ENCODE peak calls at places on chromosomes 12 and 14, in five cellular contexts. Z, G, R, T and X are unnamed samples.

GRCh38 chr12:49748306-49748705 is 6.9 kb downstream of the TMBIM6 start:
- DNase-seq in T (no peak), R (no peak), G (no peak), Z (no peak), X (no peak)

GRCh38 chr12:57233357-57234232 is 4.1 kb downstream of the SHMT2 start:
- DNase-seq in Z (no peak), T (no peak), G (no peak), R (no peak), X (no peak)

GRCh38 chr14:36300337-36300736 is 20.1 kb downstream of the MBIP start:
- DNase-seq in Z (no peak), T (peak; percentile 20), R (no peak), G (no peak), X (no peak)

GRCh38 chr12:121839993-121840761 is 18.5 kb downstream of the HPD start:
- DNase-seq in T (no peak), G (no peak), Z (no peak), R (no peak), X (no peak)

GRCh38 chr12:122981036-122981471 is 573 bp downstream of the ARL6IP4 start:
- DNase-seq in R (no peak), G (no peak), Z (no peak), T (no peak), X (no peak)

GRCh38 chr12:120361506-120362208 is 7.3 kb downstream of the MSI1 start:
- DNase-seq in T (peak; percentile 63), G (peak; percentile 80), Z (peak; percentile 45), R (no peak), X (peak; percentile 89)

GRCh38 chr14:68518910-68519686 is 273.8 kb downstream of the ZFP36L1 start:
- DNase-seq in R (no peak), Z (no peak), T (peak; percentile 53), G (no peak), X (no peak)

GRCh38 chr12:3988519-3989217 is 115.5 kb upstream of the PARP11 start:
- DNase-seq in G (no peak), R (no peak), Z (peak; percentile 47), T (no peak), X (no peak)

GRCh38 chr14:26478967-26479366 is 118.9 kb downstream of the NOVA1 start:
- DNase-seq in G (no peak), Z (no peak), R (no peak), T (no peak), X (no peak)

GRCh38 chr12:93777249-93777648 is 100.1 kb downstream of the CRADD start:
- DNase-seq in R (peak; percentile 50), G (no peak), T (peak; percentile 83), Z (no peak), X (no peak)

GRCh38 chr12:108691995-108692808 is 39.1 kb downstream of the CORO1C start:
- DNase-seq in R (no peak), T (no peak), G (peak; percentile 68), Z (peak; percentile 33), X (peak; percentile 78)

GRCh38 chr14:105937253-105938054 is 411.1 kb downstream of the TMEM121 start:
- DNase-seq in G (no peak), Z (no peak), T (no peak), R (no peak), X (no peak)

GRCh38 chr12:57176139-57176477 is 28.7 kb upstream of the LRP1-AS start:
- DNase-seq in Z (no peak), T (no peak), R (no peak), G (no peak), X (no peak)

GRCh38 chr14:50062438-50063039 is 53.8 kb downstream of the VCPKMT start:
- DNase-seq in R (no peak), T (peak; percentile 76), G (no peak), Z (peak; percentile 64), X (no peak)

GRCh38 chr12:16350682-16351081 is 3.2 kb downstream of the MGST1 start:
- DNase-seq in T (peak; percentile 88), R (no peak), Z (no peak), G (no peak), X (no peak)

GRCh38 chr14:65769151-65769550 is 356.6 kb downstream of the FUT8 start:
- DNase-seq in T (no peak), G (no peak), R (no peak), Z (no peak), X (no peak)

GRCh38 chr12:89971880-89972279 is 263.2 kb upstream of the ATP2B1 start:
- DNase-seq in T (no peak), Z (no peak), R (no peak), G (no peak), X (no peak)

GRCh38 chr14:96221841-96222240 is 17.2 kb downstream of the BDKRB2 start:
- DNase-seq in R (no peak), G (no peak), Z (no peak), T (no peak), X (no peak)

GRCh38 chr12:74482115-74482514 is 55.5 kb upstream of the ATXN7L3B start:
- DNase-seq in Z (no peak), G (no peak), R (no peak), T (no peak), X (no peak)

GRCh38 chr12:47767197-47767724 is 5.8 kb upstream of the SLC48A1 start:
- DNase-seq in G (no peak), Z (peak; percentile 77), R (no peak), T (no peak), X (peak; percentile 37)

GRCh38 chr14:54804720-54805060 is 97.9 kb downstream of the GCH1 start:
- DNase-seq in T (no peak), Z (no peak), R (no peak), G (no peak), X (no peak)

GRCh38 chr14:89958966-89959365 is 3.2 kb downstream of the TDP1 start:
- DNase-seq in R (no peak), Z (no peak), G (no peak), T (no peak), X (no peak)

GRCh38 chr12:12086975-12087692 is 16.4 kb downstream of the BCL2L14 start:
- DNase-seq in T (no peak), G (no peak), R (no peak), Z (no peak), X (no peak)